ENCODE peak calls at places on chromosomes 11 and 22, in six cellular contexts. H, N, A, J, D and K are unnamed samples.
A peak's percentile ranks its signal among the peaks of the same experiment; 100 is the strongest.

GRCh38 chr11:65432686-65433582 is 10.3 kb downstream of the NEAT1 start:
- DNase-seq in A (no peak), J (no peak), H (no peak), D (no peak), N (peak; percentile 72), K (no peak)

GRCh38 chr22:45996241-45997076 is 19.5 kb upstream of the WNT7B start:
- DNase-seq in J (no peak), A (peak; percentile 78), N (peak; percentile 47), H (no peak), D (no peak), K (peak; percentile 65)

GRCh38 chr11:115776916-115777315 is 272.7 kb upstream of the CADM1 start:
- DNase-seq in D (no peak), H (no peak), N (no peak), J (no peak), A (no peak), K (no peak)

GRCh38 chr11:35285471-35285870 is 133.9 kb downstream of the SLC1A2 start:
- DNase-seq in N (no peak), H (no peak), J (no peak), A (no peak), D (no peak), K (no peak)

GRCh38 chr11:49377978-49378377 is 169.6 kb upstream of the FOLH1 start:
- DNase-seq in H (no peak), A (no peak), J (no peak), D (no peak), N (no peak), K (no peak)

GRCh38 chr22:47406180-47406723 is 643.8 kb downstream of the TBC1D22A start:
- DNase-seq in N (no peak), A (no peak), J (no peak), D (no peak), H (peak; percentile 17), K (no peak)

GRCh38 chr11:27028653-27029052 is 12.0 kb upstream of the BBOX1 start:
- DNase-seq in A (no peak), N (peak; percentile 25), D (no peak), H (no peak), J (no peak), K (no peak)

GRCh38 chr11:71995726-71996291 is 2.9 kb upstream of the IL18BP start:
- DNase-seq in A (no peak), N (no peak), D (no peak), J (no peak), H (no peak), K (no peak)

GRCh38 chr11:62911137-62912130 is 9.7 kb downstream of the CHRM1 start:
- DNase-seq in D (no peak), H (no peak), J (peak; percentile 6), N (peak; percentile 21), A (no peak), K (no peak)

GRCh38 chr11:131079036-131079435 is 162.8 kb upstream of the SNX19 start:
- DNase-seq in A (no peak), J (peak; percentile 65), H (no peak), N (no peak), D (no peak), K (no peak)

GRCh38 chr11:47406896-47407745 is 1.3 kb upstream of the SLC39A13 start:
- DNase-seq in J (no peak), D (no peak), H (peak; percentile 40), N (peak; percentile 41), A (no peak), K (no peak)

GRCh38 chr11:60977224-60977623 is 5.7 kb downstream of the CD6 start:
- DNase-seq in N (no peak), H (peak; percentile 19), D (no peak), A (no peak), J (no peak), K (no peak)

GRCh38 chr11:118401880-118402590 is 629 bp downstream of the ATP5MG start:
- DNase-seq in D (no peak), A (no peak), N (peak; percentile 88), H (no peak), J (peak; percentile 88), K (no peak)

GRCh38 chr11:76287227-76287626 is 80.9 kb upstream of the WNT11 start:
- DNase-seq in J (no peak), A (no peak), D (no peak), N (no peak), H (no peak), K (no peak)

GRCh38 chr22:40426671-40427070 is 56.3 kb downstream of the SGSM3 start:
- DNase-seq in A (no peak), D (no peak), J (no peak), H (no peak), N (peak; percentile 25), K (no peak)

GRCh38 chr22:42357221-42357620 is 75.0 kb downstream of the NFAM1 start:
- DNase-seq in A (no peak), D (no peak), H (no peak), J (no peak), N (no peak), K (no peak)

GRCh38 chr11:11567862-11568650 is 53.7 kb downstream of the GALNT18 start:
- DNase-seq in J (peak; percentile 9), H (no peak), N (no peak), A (no peak), D (no peak), K (no peak)

GRCh38 chr11:126134461-126135155 is 71.9 kb upstream of the CDON start:
- DNase-seq in H (no peak), J (no peak), D (no peak), A (no peak), N (no peak), K (no peak)

GRCh38 chr11:126135182-126136176 is 72.8 kb upstream of the CDON start:
- DNase-seq in H (no peak), J (no peak), N (no peak), D (no peak), A (no peak), K (no peak)

GRCh38 chr11:126133902-126134301 is 71.2 kb upstream of the CDON start:
- DNase-seq in H (no peak), J (no peak), D (no peak), A (no peak), N (no peak), K (no peak)

GRCh38 chr11:126129681-126130671 is 67.3 kb upstream of the CDON start:
- DNase-seq in A (no peak), D (no peak), J (no peak), H (no peak), N (no peak), K (no peak)

GRCh38 chr11:126132319-126132718 is 69.7 kb upstream of the CDON start:
- DNase-seq in A (no peak), J (peak; percentile 17), H (no peak), D (no peak), N (peak; percentile 35), K (no peak)
- TF ChIP-seq CTCF in A (no peak), J (no peak), H (no peak), D (no peak), N (no peak), K (no peak)

GRCh38 chr22:44438481-44439131 is 59.4 kb downstream of the RTL6 start:
- DNase-seq in J (no peak), D (no peak), N (no peak), H (no peak), A (no peak), K (no peak)

GRCh38 chr22:44437493-44438015 is 60.5 kb downstream of the RTL6 start:
- DNase-seq in A (no peak), N (no peak), D (no peak), H (no peak), J (no peak), K (no peak)

GRCh38 chr22:44436656-44437492 is 61.2 kb downstream of the RTL6 start:
- DNase-seq in A (no peak), D (no peak), J (no peak), N (no peak), H (no peak), K (no peak)

GRCh38 chr22:44439356-44440223 is 58.4 kb downstream of the RTL6 start:
- DNase-seq in N (no peak), J (no peak), D (no peak), H (no peak), A (no peak), K (no peak)

DNA sequence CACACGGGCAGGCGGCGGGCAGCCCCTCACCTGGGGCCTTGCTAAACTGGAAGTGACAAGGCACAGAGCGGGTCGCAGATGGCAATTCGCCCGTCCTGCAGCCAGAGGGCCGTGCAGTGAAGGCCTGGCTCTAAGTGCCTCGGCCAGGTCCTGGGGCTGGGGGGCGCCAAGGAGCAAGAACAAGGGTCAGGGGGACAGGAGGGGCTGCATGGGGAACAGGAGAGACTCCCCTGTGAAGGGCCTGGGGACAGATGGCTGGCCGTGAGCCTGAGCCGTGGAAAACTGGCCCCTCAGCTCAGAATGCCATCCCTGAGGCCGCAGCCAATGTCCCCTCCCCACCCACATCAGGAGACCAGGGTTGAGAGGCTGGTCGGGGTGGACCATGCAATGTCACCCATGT is 60.0 kb downstream of the RTL6 start:
- DNase-seq in J (no peak), A (no peak), N (no peak), D (no peak), H (no peak), K (no peak)
- TF ChIP-seq CTCF in J (no peak), A (no peak), N (no peak), D (no peak), H (no peak), K (no peak)

GRCh38 chr11:102367364-102367763 is 20.4 kb downstream of the BIRC2 start:
- DNase-seq in D (no peak), A (no peak), H (no peak), J (no peak), N (peak; percentile 54), K (no peak)
- TF ChIP-seq CTCF in D (no peak), A (peak; percentile 20), H (peak; percentile 46), J (peak; percentile 51), N (peak; percentile 17), K (no peak)

DNA sequence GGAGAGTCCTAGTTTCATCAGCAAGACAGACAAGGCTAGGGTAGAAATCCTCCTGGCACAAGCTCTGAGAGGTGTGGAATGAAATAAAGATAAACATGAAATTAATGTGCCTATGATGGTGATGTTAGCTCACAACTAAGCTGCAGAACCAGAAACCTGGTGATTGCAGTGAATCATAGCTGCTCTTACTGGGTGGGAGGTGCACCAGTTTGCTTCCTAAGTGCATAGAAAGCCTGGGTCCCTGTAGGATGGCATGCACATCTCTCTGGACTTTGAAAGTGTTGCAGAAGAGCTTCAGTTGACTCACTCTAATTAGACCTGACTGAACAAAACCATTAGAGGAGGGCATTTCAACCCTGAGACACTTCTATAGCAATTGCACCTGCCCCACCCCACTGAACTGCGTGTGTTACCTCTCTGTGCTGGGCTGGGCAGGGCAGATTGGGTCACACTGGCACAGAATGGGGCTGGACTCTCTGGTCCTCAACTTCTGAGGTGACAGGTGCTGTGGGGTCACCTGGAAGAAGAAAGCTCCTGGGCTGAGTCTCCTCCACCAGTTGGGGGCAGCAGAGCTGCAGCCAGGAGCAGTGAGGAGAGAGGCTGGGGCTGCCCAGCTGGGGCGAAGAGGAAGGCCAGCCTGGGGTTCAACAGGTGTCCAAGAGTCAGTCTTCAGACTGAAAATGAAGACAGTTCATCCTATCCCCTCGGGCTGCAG is 57.9 kb downstream of the GGTLC2 start:
- DNase-seq in H (no peak), A (no peak), J (no peak), D (no peak), N (no peak), K (no peak)
- TF ChIP-seq CTCF in H (peak; percentile 20), A (peak; percentile 35), J (peak; percentile 56), D (peak; percentile 63), N (peak; percentile 48), K (peak; percentile 72)

DNA sequence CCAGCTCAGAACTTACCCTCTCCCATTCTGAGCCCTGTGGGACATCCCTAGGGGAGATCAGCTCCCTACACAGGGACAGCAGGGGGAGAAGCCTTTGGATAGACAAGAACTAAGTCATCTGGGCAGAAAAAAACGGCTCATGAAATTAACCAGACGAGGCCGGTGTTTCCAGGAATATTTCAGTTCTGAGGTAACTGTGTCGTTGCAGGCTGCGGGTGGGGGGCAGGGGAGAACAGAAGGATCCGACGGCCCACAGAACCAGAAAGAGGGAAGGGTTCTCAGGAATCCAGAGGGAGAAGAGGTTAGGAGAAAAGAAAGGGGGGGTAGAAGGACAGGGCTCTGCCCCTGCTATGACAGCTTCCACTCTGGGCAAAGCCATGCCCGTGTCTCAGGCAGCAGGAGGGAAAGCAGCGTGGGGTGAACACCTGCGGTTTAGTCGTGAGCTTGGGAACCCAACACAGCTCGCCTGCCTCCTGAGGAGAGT is 3.6 kb downstream of the CLCF1 start:
- DNase-seq in A (no peak), D (no peak), J (no peak), H (no peak), N (peak; percentile 42), K (no peak)
- TF ChIP-seq CTCF in A (no peak), D (no peak), J (no peak), H (no peak), N (no peak), K (no peak)